ENCODE peak calls at places on chromosome 9, in six cellular contexts. F is mesendoderm, Z is neuronal stem cell, U is IMR-90, E is H9, S is H1. A is an unnamed sample.

GRCh38 chr9:35710818-35711500 is 21.0 kb downstream of the TLN1 start:
- DNase-seq in Z (no peak), E (no peak), U (no peak), F (no peak), S (no peak), A (no peak)

GRCh38 chr9:75950983-75951382 is 60.5 kb downstream of the PCSK5 start:
- DNase-seq in U (no peak), Z (no peak), F (no peak), S (no peak), E (no peak), A (peak; percentile 41)

GRCh38 chr9:91162784-91163440 is 198.8 kb downstream of the AUH start:
- DNase-seq in E (no peak), F (peak; percentile 43), U (no peak), Z (no peak), S (no peak), A (peak; percentile 86)

GRCh38 chr9:83208065-83208850 is 145.3 kb upstream of the RASEF start:
- DNase-seq in S (no peak), F (peak; percentile 44), E (no peak), Z (no peak), U (no peak), A (no peak)

GRCh38 chr9:124506931-124507879 is at the start of gene NR5A1:
- DNase-seq in S (no peak), U (no peak), F (no peak), E (peak; percentile 31), Z (no peak), A (no peak)

GRCh38 chr9:16501098-16501663 is 369.3 kb downstream of the BNC2 start:
- DNase-seq in S (no peak), U (peak; percentile 77), Z (no peak), E (no peak), F (no peak), A (no peak)

GRCh38 chr9:85859751-85860150 is 81.2 kb upstream of the NAA35 start:
- DNase-seq in S (no peak), U (no peak), E (no peak), F (peak; percentile 52), Z (no peak), A (no peak)

GRCh38 chr9:118094387-118094786 is 390.2 kb downstream of the TLR4 start:
- DNase-seq in S (no peak), F (no peak), E (no peak), Z (no peak), U (no peak), A (no peak)

GRCh38 chr9:5455181-5455580 is 4.8 kb downstream of the CD274 start:
- DNase-seq in S (no peak), E (no peak), Z (no peak), U (peak; percentile 83), F (no peak), A (peak; percentile 76)

GRCh38 chr9:135906291-135907005 is 898 bp downstream of the CAMSAP1 start:
- DNase-seq in Z (peak; percentile 23), E (no peak), U (peak; percentile 62), S (peak; percentile 57), F (no peak), A (peak; percentile 67)
- H2BK15ac ChIP-seq in Z (peak overlapping the region; percentile 22), E (no peak overlapping the region), U (no peak overlapping the region), S (no peak overlapping the region), F (no peak overlapping the region), A (no peak overlapping the region)

GRCh38 chr9:110093871-110094270 is 114.1 kb downstream of the C9orf152 start:
- DNase-seq in F (no peak), U (no peak), Z (no peak), E (no peak), S (no peak), A (no peak)
- H3K4me1 ChIP-seq in F (peaks cover 8% of the 10 kb centered on the region), U (peaks cover 31% of the 10 kb centered on the region), Z (peaks cover 10% of the 10 kb centered on the region), E (peaks cover 8% of the 10 kb centered on the region), S (peaks cover 11% of the 10 kb centered on the region), A (peaks cover 8% of the 10 kb centered on the region)

GRCh38 chr9:98427491-98427890 is 172.0 kb upstream of the TBC1D2 start:
- DNase-seq in E (no peak), U (no peak), S (no peak), F (no peak), Z (no peak), A (peak; percentile 3)
- H3K4me2 ChIP-seq in E (no peak overlapping the region), U (no peak overlapping the region), S (no peak overlapping the region), F (no peak overlapping the region), Z (no peak overlapping the region), A (no peak overlapping the region)

GRCh38 chr9:112777914-112778313 is 27.4 kb downstream of the SNX30 start:
- DNase-seq in F (no peak), E (no peak), U (peak; percentile 38), Z (no peak), S (no peak), A (no peak)
- H2BK15ac ChIP-seq in F (no peak overlapping the region), E (no peak overlapping the region), U (no peak overlapping the region), Z (no peak overlapping the region), S (no peak overlapping the region), A (no peak overlapping the region)

DNA sequence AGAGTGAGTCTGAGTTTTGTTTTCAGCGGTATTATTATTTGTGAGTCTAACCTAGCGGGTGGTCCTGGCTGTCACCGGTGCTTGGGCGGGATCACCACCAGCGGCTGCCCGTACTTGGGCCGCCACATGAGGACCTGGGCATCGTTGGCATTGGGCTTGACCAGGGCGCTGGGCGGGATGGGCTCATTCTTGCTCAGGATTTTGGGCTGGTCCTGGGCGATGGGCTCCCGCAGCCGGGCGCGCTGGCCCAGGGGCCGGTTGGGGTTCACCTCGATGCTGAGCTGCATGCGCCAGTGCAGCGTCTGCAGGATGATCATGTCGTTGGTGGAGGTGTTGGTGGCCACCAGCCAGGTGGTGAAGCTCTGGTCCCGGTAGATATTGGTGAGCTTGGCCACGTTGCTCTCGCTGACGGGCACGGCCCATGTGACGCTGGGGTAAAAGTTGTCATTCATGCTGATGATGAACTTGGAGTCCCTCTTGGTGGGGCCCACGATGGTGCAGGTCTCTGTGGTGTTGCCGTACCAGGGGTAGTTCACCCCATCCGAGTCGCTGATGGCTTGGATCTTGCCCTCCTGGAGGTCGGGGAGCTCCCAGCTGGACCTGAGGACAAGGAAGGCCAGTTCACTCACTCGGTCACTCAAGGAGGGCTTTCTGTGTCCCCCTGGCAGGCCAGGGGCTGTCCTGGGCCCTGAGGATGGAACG is 15.4 kb downstream of the FAM78A start:
- DNase-seq in S (no peak), E (no peak), Z (no peak), U (no peak), F (no peak), A (no peak)
- H3K4me1 ChIP-seq in S (peaks cover 9% of the 10 kb centered on the region), E (no peaks in the 10 kb centered on the region), Z (no peaks in the 10 kb centered on the region), U (peaks cover 7% of the 10 kb centered on the region), F (no peaks in the 10 kb centered on the region), A (peaks cover 9% of the 10 kb centered on the region)

GRCh38 chr9:99824378-99825157 is 2.9 kb downstream of the NR4A3 start:
- DNase-seq in Z (peak; percentile 80), E (peak; percentile 81), F (peak; percentile 78), U (no peak), S (peak; percentile 93), A (peak; percentile 60)
- H3K4me2 ChIP-seq in Z (peak overlapping the region; percentile 100), E (peak overlapping the region; percentile 98), F (peak overlapping the region; percentile 61), U (peak overlapping the region; percentile 88), S (peak overlapping the region; percentile 100), A (peak overlapping the region; percentile 96)